ENCODE peak calls at places on chromosome 1, in eight cellular contexts. One of them, this sample, is unnamed.

GRCh38 chr1:204647114-204647804 is 38.3 kb downstream of the LRRN2 start:
- DNase-seq in epithelial cell of esophagus: peak
- DNase-seq in lung microvascular endothelial cell: peak
- DNase-seq in iPS-NIHi11: peak
- DNase-seq in stimulated activated naive CD8-positive, alpha-beta T cell treated with anti-CD3 and anti-CD28 coated beads, Interleukin-15, Interleukin-2, amounts not matched to agents 100 U/mL and 50 U/mL, for 24 hours: peak
- DNase-seq in thyroid gland: peak
- DNase-seq in astrocyte: peak
- DNase-seq in AG20443: peak
- DNase-seq in this sample: peak

GRCh38 chr1:218364028-218364710 is 19.0 kb downstream of the TGFB2 start:
- DNase-seq in epithelial cell of esophagus: no peak
- DNase-seq in lung microvascular endothelial cell: peak
- DNase-seq in iPS-NIHi11: no peak
- DNase-seq in stimulated activated naive CD8-positive, alpha-beta T cell treated with anti-CD3 and anti-CD28 coated beads, Interleukin-15, Interleukin-2, amounts not matched to agents 100 U/mL and 50 U/mL, for 24 hours: no peak
- DNase-seq in thyroid gland: no peak
- DNase-seq in astrocyte: peak
- DNase-seq in AG20443: no peak
- DNase-seq in this sample: peak

GRCh38 chr1:215360021-215360420 is 207.1 kb upstream of the KCTD3 start:
- DNase-seq in epithelial cell of esophagus: no peak
- DNase-seq in lung microvascular endothelial cell: no peak
- DNase-seq in iPS-NIHi11: no peak
- DNase-seq in stimulated activated naive CD8-positive, alpha-beta T cell treated with anti-CD3 and anti-CD28 coated beads, Interleukin-15, Interleukin-2, amounts not matched to agents 100 U/mL and 50 U/mL, for 24 hours: no peak
- DNase-seq in thyroid gland: no peak
- DNase-seq in astrocyte: no peak
- DNase-seq in AG20443: no peak
- DNase-seq in this sample: no peak

GRCh38 chr1:76288758-76289483 is 214.4 kb downstream of the ST6GALNAC3 start:
- DNase-seq in epithelial cell of esophagus: no peak
- DNase-seq in lung microvascular endothelial cell: no peak
- DNase-seq in iPS-NIHi11: no peak
- DNase-seq in stimulated activated naive CD8-positive, alpha-beta T cell treated with anti-CD3 and anti-CD28 coated beads, Interleukin-15, Interleukin-2, amounts not matched to agents 100 U/mL and 50 U/mL, for 24 hours: no peak
- DNase-seq in thyroid gland: no peak
- DNase-seq in astrocyte: no peak
- DNase-seq in AG20443: no peak
- DNase-seq in this sample: no peak

GRCh38 chr1:26225033-26225831 is 8.8 kb upstream of the CEP85 start:
- DNase-seq in epithelial cell of esophagus: peak
- DNase-seq in lung microvascular endothelial cell: peak
- DNase-seq in iPS-NIHi11: peak
- DNase-seq in stimulated activated naive CD8-positive, alpha-beta T cell treated with anti-CD3 and anti-CD28 coated beads, Interleukin-15, Interleukin-2, amounts not matched to agents 100 U/mL and 50 U/mL, for 24 hours: peak
- DNase-seq in thyroid gland: peak
- DNase-seq in astrocyte: peak
- DNase-seq in AG20443: peak
- DNase-seq in this sample: peak

GRCh38 chr1:7516341-7516740 is 254.8 kb upstream of the VAMP3 start:
- DNase-seq in epithelial cell of esophagus: no peak
- DNase-seq in lung microvascular endothelial cell: no peak
- DNase-seq in iPS-NIHi11: peak
- DNase-seq in stimulated activated naive CD8-positive, alpha-beta T cell treated with anti-CD3 and anti-CD28 coated beads, Interleukin-15, Interleukin-2, amounts not matched to agents 100 U/mL and 50 U/mL, for 24 hours: no peak
- DNase-seq in thyroid gland: peak
- DNase-seq in astrocyte: no peak
- DNase-seq in AG20443: peak
- DNase-seq in this sample: peak

GRCh38 chr1:110258734-110259133 is 48.6 kb downstream of the KCNC4 start:
- DNase-seq in epithelial cell of esophagus: no peak
- DNase-seq in lung microvascular endothelial cell: no peak
- DNase-seq in iPS-NIHi11: no peak
- DNase-seq in stimulated activated naive CD8-positive, alpha-beta T cell treated with anti-CD3 and anti-CD28 coated beads, Interleukin-15, Interleukin-2, amounts not matched to agents 100 U/mL and 50 U/mL, for 24 hours: no peak
- DNase-seq in thyroid gland: no peak
- DNase-seq in astrocyte: no peak
- DNase-seq in AG20443: no peak
- DNase-seq in this sample: peak

GRCh38 chr1:225418059-225418458 is 9.8 kb downstream of the LBR start:
- DNase-seq in epithelial cell of esophagus: no peak
- DNase-seq in lung microvascular endothelial cell: no peak
- DNase-seq in iPS-NIHi11: no peak
- DNase-seq in stimulated activated naive CD8-positive, alpha-beta T cell treated with anti-CD3 and anti-CD28 coated beads, Interleukin-15, Interleukin-2, amounts not matched to agents 100 U/mL and 50 U/mL, for 24 hours: no peak
- DNase-seq in thyroid gland: no peak
- DNase-seq in astrocyte: no peak
- DNase-seq in AG20443: no peak
- DNase-seq in this sample: no peak

GRCh38 chr1:175713386-175713785 is 30.0 kb downstream of the TNR start:
- DNase-seq in epithelial cell of esophagus: no peak
- DNase-seq in lung microvascular endothelial cell: no peak
- DNase-seq in iPS-NIHi11: no peak
- DNase-seq in stimulated activated naive CD8-positive, alpha-beta T cell treated with anti-CD3 and anti-CD28 coated beads, Interleukin-15, Interleukin-2, amounts not matched to agents 100 U/mL and 50 U/mL, for 24 hours: no peak
- DNase-seq in thyroid gland: no peak
- DNase-seq in astrocyte: no peak
- DNase-seq in AG20443: no peak
- DNase-seq in this sample: no peak

This sample was measured in myocyte.